ENCODE peak calls at places on chromosomes 11 and 22, in seven cellular contexts. I is stomach, X is endothelial cell of umbilical vein, O is gastrocnemius medialis, H is Peyer's patch, U is NB4, R is right lobe of liver. P is an unnamed sample.

GRCh38 chr11:2988996-2989395 is 3.1 kb downstream of the NAP1L4 start:
- DNase-seq in U (no peak), I (no peak), X (peak; percentile 58), R (no peak), O (no peak), H (no peak), P (no peak)

GRCh38 chr22:42902875-42903510 is 45.9 kb upstream of the ARFGAP3 start:
- DNase-seq in H (no peak), X (no peak), O (no peak), I (no peak), U (no peak), R (no peak), P (peak; percentile 31)

GRCh38 chr11:75474878-75475766 is 42.1 kb upstream of the KLHL35 start:
- DNase-seq in I (peak; percentile 33), H (peak; percentile 62), U (peak; percentile 91), X (no peak), R (no peak), O (no peak), P (peak; percentile 78)

GRCh38 chr22:42261266-42261665 is 9.2 kb downstream of the TCF20 start:
- DNase-seq in R (no peak), H (no peak), X (no peak), O (no peak), U (no peak), I (no peak), P (no peak)

GRCh38 chr22:44256860-44257560 is 55.7 kb downstream of the SHISAL1 start:
- DNase-seq in H (no peak), U (no peak), R (peak; percentile 9), I (peak; percentile 2), O (no peak), X (no peak), P (no peak)

GRCh38 chr22:24502540-24502939 is 7.4 kb downstream of the UPB1 start:
- DNase-seq in H (no peak), X (no peak), O (no peak), R (no peak), U (no peak), I (no peak), P (no peak)

GRCh38 chr22:43273902-43274484 is 69.2 kb downstream of the SCUBE1 start:
- DNase-seq in X (peak; percentile 57), R (peak; percentile 58), H (no peak), I (peak; percentile 47), U (peak; percentile 75), O (no peak), P (peak; percentile 35)

GRCh38 chr22:49566141-49566541 is 261.5 kb downstream of the BRD1 start:
- DNase-seq in U (peak; percentile 11), R (peak; percentile 23), O (no peak), I (no peak), H (peak; percentile 18), X (no peak), P (no peak)

GRCh38 chr22:19086417-19086816 is 35.8 kb downstream of the DGCR2 start:
- DNase-seq in R (peak; percentile 24), U (peak; percentile 41), X (no peak), O (no peak), H (no peak), I (no peak), P (no peak)

GRCh38 chr11:133681901-133682300 is 149.6 kb upstream of the OPCML start:
- DNase-seq in O (no peak), R (no peak), X (no peak), I (no peak), U (no peak), H (no peak), P (no peak)

GRCh38 chr11:93477684-93478234 is 65.4 kb downstream of the SMCO4 start:
- DNase-seq in H (no peak), U (no peak), I (no peak), O (no peak), X (peak; percentile 34), R (no peak), P (no peak)

GRCh38 chr22:26570864-26571525 is 18.9 kb downstream of the TPST2 start:
- DNase-seq in I (no peak), O (no peak), H (no peak), U (no peak), R (no peak), X (no peak), P (no peak)

DNA sequence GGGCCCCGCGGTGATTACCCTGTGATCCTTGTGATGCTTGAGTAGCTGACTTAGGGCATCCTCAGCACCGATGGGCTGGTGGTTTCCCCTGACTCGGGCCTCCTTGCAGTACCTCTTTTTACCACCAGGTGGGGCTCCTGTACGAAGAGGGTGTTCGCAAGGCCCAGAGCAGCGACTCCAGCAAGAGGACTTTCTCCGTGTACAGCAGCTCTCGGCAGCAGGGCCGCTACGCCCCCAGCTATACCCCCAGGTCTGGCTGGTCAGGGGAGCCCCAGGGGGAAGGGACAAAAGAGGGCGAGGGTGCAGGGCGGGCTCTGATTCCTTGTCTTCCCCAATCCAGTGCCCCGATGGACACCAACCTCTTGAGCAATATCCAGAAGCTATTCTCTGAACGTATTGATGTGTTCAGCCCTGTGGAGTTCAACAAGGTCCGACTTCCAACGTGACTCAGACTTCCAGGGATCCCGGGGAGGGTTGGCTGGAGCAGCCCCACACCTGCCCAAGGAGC is 1.3 kb upstream of the TM7SF2 start:
- DNase-seq in U (peak; percentile 88), I (peak; percentile 93), R (peak; percentile 88), X (peak; percentile 87), H (peak; percentile 91), O (peak; percentile 63), P (peak; percentile 88)
- TF ChIP-seq POLR2A in U (peak; percentile 10), I (no peak), R (no peak), X (no peak), H (no peak), O (no peak), P (no peak)

DNA sequence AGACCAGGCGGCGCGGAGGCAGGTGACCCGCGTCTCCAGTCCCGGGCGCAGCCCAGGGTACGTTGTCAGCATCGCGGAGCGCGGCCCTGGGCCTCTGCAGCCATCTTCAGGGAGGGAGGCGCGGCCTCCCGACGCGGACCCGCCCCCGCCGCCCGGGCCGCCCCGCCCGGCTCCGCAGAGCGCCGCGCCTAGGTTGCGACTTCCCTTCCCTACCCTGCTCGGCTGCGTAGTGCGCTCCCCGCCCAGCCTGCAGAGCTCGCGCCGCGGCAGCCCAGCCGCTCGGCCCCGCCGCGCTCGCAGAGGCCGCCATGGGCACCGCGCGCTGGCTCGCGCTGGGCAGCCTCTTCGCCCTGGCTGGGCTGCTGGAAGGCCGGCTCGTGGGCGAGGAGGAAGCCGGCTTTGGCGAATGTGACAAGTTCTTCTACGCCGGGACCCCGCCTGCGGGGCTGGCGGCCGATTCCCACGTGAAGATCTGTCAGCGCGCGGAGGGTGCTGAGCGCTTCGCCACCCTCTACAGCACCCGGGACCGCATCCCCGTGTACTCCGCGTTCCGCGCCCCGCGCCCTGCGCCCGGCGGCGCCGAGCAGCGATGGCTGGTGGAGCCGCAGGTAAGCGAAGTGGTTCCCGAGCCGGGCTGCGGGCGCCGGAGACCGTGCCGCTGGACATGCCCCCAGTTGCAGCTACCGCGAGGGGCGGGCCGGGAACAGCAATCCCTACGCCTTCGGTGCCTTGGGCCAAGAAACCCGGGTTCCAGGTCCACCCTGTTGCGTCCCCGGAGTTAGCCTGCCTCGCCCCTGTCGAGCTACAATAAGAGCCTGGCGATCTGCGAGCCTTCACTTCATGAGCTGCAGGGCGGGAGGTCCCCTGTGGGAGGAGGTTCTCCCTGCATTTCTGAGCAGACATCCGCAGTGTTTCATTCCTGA is at the start of gene ENDOD1:
- DNase-seq in X (peak; percentile 87), R (peak; percentile 86), U (peak; percentile 87), O (peak; percentile 59), H (peak; percentile 93), I (peak; percentile 85), P (peak; percentile 84)
- TF ChIP-seq CTCF in X (peak; percentile 5), R (no peak), U (no peak), O (peak; percentile 16), H (peak; percentile 26), I (no peak), P (no peak)

DNA sequence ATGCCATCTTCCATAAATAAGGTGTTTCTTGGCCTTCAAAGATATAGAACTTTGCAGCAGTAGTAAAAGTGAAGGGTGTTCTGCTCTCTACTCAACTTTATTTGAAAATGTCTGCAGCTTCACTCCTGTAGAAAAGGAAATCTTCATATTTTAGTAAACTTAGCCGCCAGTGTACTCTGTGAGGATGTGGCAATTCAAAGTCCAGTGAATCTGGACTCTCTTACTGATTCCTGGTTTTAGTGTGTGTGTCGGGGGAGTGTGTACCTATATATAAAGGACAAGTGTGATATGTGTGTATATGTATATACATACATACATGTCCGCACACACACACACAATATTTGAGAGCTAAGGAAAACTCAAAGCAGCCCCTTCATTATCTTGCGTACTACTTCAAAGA is 134.3 kb upstream of the LDLRAD3 start:
- DNase-seq in U (no peak), X (no peak), I (no peak), O (no peak), H (no peak), R (no peak), P (no peak)
- TF ChIP-seq POLR2A in U (no peak), X (no peak), I (no peak), O (no peak), H (no peak), R (no peak), P (no peak)

DNA sequence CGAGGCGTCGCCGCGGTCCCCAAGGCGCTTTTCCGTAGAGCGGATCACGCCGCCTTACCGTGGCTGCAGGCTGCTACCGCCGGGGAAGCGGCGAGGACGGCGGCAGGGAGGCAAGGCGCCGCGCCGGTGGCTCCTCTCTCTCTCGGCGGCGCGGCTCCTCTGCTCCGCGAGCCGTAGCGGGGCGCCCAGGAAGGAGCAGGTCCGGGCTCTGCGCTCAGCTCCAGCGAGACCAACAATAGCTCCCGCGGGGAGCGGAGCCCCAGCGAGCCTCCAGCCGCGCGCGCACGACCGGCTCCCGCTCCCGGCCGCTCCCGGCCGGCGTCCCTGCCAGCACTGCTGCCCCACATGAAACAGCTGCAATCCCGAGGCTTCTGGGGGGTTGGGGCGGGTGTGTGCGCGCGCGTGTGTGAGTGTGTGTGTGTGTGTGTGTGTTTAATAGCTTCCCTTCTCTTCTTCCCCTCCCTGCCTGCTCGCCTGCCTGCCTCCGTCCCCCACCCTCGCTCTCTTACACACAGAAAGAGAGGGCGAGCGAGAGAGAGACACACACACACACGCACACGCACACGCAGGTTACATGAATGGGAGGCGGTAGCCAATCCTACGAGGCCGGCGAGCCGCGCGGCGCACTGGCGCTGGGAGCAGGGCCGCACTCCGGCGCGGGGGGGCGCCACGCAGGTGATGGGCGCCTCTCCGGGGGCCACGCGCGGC is at the start of gene TENM4:
- DNase-seq in U (no peak), H (peak; percentile 54), I (peak; percentile 56), O (no peak), R (no peak), X (peak; percentile 8), P (peak; percentile 73)
- TF ChIP-seq CTCF in U (no peak), H (no peak), I (no peak), O (no peak), R (no peak), X (no peak), P (no peak)

P was measured in uterus.